ENCODE peak calls at places on chromosome 19, in ten cellular contexts. S, E, M, Q, I, C, Z, V, H and R are unnamed samples.

GRCh38 chr19:54252845-54253244 is 4.2 kb downstream of the LILRB5 start:
- DNase-seq in Q (no peak), S (no peak), V (no peak), M (no peak), C (no peak), Z (no peak), I (no peak), H (no peak), E (no peak), R (no peak)

GRCh38 chr19:32691952-32692726 is 518 bp downstream of the NUDT19 start:
- DNase-seq in H (no peak), C (peak), I (no peak), M (no peak), S (peak), V (peak), Q (no peak), E (no peak), Z (peak), R (peak)

GRCh38 chr19:20279516-20279915 is 112.5 kb downstream of the ZNF486 start:
- DNase-seq in Q (no peak), M (no peak), S (no peak), V (no peak), C (no peak), H (no peak), Z (no peak), E (no peak), I (no peak), R (no peak)

GRCh38 chr19:1765182-1765903 is 12.0 kb downstream of the ONECUT3 start:
- DNase-seq in V (no peak), M (no peak), C (no peak), H (no peak), S (no peak), Z (peak), E (no peak), Q (no peak), I (no peak), R (no peak)

GRCh38 chr19:5968431-5969373 is 9.2 kb downstream of the RANBP3 start:
- DNase-seq in E (no peak), H (no peak), Q (no peak), S (no peak), C (no peak), Z (no peak), M (no peak), I (no peak), V (peak), R (no peak)

GRCh38 chr19:3644351-3645066 is 17.9 kb upstream of the CACTIN start:
- DNase-seq in M (no peak), Q (no peak), E (peak), H (peak), C (no peak), Z (no peak), I (no peak), V (no peak), S (peak), R (peak)

GRCh38 chr19:40143612-40144011 is 47.6 kb upstream of the MAP3K10 start:
- DNase-seq in M (no peak), E (no peak), H (no peak), Q (no peak), I (no peak), S (no peak), Z (no peak), V (no peak), C (peak), R (no peak)

GRCh38 chr19:5059191-5059579 is 90.3 kb downstream of the KDM4B start:
- DNase-seq in E (no peak), V (no peak), C (no peak), M (no peak), S (no peak), Q (no peak), Z (peak), H (no peak), I (no peak), R (no peak)

GRCh38 chr19:2607712-2608601 is 94.5 kb downstream of the GNG7 start:
- DNase-seq in I (no peak), S (no peak), V (peak), M (no peak), C (peak), Z (no peak), H (no peak), Q (peak), E (peak), R (no peak)

GRCh38 chr19:29936409-29936808 is 5.6 kb upstream of the URI1 start:
- DNase-seq in E (no peak), Z (no peak), I (no peak), H (no peak), Q (no peak), C (no peak), M (no peak), S (no peak), V (no peak), R (no peak)

GRCh38 chr19:13027557-13027956 is 32.3 kb downstream of the NFIX start:
- DNase-seq in Z (no peak), S (no peak), E (no peak), M (no peak), Q (no peak), C (no peak), V (no peak), I (no peak), H (no peak), R (no peak)

GRCh38 chr19:47891622-47891922 is 5.5 kb upstream of the SULT2A1 start:
- DNase-seq in I (no peak), V (no peak), S (no peak), Q (no peak), M (no peak), C (no peak), Z (no peak), E (no peak), H (no peak), R (no peak)

GRCh38 chr19:17306285-17306714 is 628 bp downstream of the MRPL34 start:
- DNase-seq in S (no peak), V (no peak), I (no peak), C (peak), E (no peak), H (no peak), Z (no peak), M (no peak), Q (no peak), R (no peak)

DNA sequence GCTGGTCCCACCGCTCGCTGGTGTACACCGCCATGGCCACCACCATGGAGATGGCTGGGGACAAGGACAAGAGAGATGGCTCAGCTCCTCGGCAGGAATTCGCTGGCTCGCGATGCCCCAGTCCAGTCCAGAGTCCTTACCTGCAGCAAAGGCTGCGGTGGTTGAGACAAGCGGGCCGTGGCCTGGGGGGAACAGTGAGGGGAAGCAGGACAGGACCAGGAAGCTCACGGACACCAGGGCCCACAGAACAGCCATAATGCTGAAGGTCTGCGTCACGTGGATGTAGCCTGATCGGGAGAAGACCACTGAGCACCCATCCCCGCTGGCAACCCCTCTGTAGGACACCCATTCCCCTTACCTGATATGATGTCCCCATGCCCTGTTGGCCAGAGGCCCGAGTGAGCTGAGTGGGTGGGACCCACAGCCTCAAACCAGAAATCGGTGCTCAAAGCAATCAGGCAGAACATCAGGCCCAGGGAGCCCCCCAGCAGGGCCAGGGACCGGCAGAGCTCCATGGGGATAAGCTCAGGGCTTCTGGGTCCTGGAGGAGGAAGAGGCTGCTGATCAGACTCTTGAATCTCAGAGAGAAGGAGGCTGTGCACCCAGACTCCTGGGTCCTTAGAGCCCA is 319 bp downstream of the NKG7 start:
- DNase-seq in S (no peak), H (no peak), V (peak), C (no peak), Z (peak), Q (no peak), E (no peak), I (no peak), M (no peak), R (no peak)
- H3K4me3 ChIP-seq in S (no peak), H (no peak), V (no peak), C (no peak), Z (no peak), Q (peak), E (no peak), I (no peak), M (no peak), R (no peak)

GRCh38 chr19:44401108-44401786 is at the start of gene ZNF285:
- DNase-seq in E (peak), H (peak), V (peak), M (peak), Q (peak), C (peak), I (peak), Z (peak), S (peak), R (peak)

DNA sequence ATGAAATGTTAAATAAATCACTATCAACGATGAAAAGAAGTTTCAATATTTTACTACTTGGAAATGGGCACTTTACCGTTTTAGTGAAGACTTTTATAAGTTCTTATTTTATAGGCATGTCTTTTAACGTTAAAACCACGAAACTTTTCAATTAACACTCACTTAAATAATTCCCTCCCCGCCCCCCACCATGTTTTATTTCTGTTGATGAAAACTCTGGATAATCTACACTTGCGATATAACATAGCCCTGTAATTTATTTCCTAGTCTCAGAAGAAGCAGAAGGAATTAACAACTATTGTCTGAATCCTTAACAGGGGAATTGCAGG is 343 bp upstream of the ZNF285 start:
- DNase-seq in Q (no peak), M (no peak), Z (no peak), I (no peak), C (no peak), H (no peak), S (no peak), E (no peak), V (no peak), R (no peak)
- H3K4me3 ChIP-seq in Q (no peak), M (peak), Z (peak), I (peak), C (peak), H (peak), S (peak), E (peak), V (peak), R (peak)

GRCh38 chr19:55353803-55354697 is 469 bp downstream of the COX6B2 start:
- DNase-seq in E (no peak), V (peak), S (peak), H (no peak), Z (peak), M (peak), C (peak), Q (no peak), I (no peak), R (peak)
- H3K4me3 ChIP-seq in E (peak), V (peak), S (peak), H (peak), Z (peak), M (peak), C (no peak), Q (no peak), I (peak), R (peak)

GRCh38 chr19:7788178-7788932 is 25.3 kb downstream of the CLEC4M start:
- DNase-seq in I (no peak), V (peak), Q (no peak), Z (no peak), H (no peak), E (no peak), M (no peak), S (no peak), C (no peak), R (no peak)

GRCh38 chr19:7787141-7787540 is 24.1 kb downstream of the CLEC4M start:
- DNase-seq in S (no peak), C (no peak), M (no peak), Z (no peak), I (no peak), E (no peak), Q (no peak), H (no peak), V (no peak), R (no peak)

GRCh38 chr19:7789447-7789846 is 26.4 kb downstream of the CLEC4M start:
- DNase-seq in S (no peak), C (no peak), H (no peak), M (no peak), V (peak), E (no peak), I (no peak), Q (no peak), Z (no peak), R (no peak)

GRCh38 chr19:7788933-7789323 is 25.9 kb downstream of the CLEC4M start:
- DNase-seq in H (no peak), Q (no peak), S (no peak), E (no peak), Z (no peak), I (no peak), C (no peak), M (no peak), V (peak), R (no peak)

GRCh38 chr19:7787602-7788177 is 24.6 kb downstream of the CLEC4M start:
- DNase-seq in H (no peak), E (no peak), C (no peak), Z (no peak), Q (no peak), I (no peak), V (no peak), M (no peak), S (no peak), R (no peak)
- H3K4me3 ChIP-seq in H (no peak), E (peak), C (no peak), Z (no peak), Q (no peak), I (peak), V (no peak), M (no peak), S (no peak), R (no peak)

DNA sequence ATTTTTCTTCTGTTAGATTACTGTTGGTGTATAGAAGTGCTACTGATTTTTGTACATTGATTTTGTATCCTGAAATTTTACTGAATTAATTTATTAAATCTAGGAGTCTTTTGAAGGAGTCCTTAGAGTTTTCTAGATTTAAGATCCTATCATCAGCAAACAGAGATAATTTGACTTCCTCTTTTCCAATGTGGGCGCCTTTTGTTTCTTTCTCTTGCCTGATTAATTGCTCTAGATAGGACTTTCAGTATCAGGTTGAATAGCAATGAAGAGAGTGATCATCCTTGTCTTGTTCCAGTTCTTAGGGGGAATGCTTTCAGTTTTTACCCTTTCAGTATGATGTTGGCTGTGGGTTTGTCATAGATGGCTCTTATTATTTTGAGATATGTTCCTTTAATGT is 5.6 kb upstream of the CD33 start:
- DNase-seq in M (no peak), V (no peak), E (no peak), Q (no peak), Z (no peak), C (no peak), H (no peak), S (no peak), I (no peak), R (no peak)
- H3K4me3 ChIP-seq in M (no peak), V (no peak), E (no peak), Q (no peak), Z (no peak), C (no peak), H (no peak), S (no peak), I (no peak), R (no peak)

DNA sequence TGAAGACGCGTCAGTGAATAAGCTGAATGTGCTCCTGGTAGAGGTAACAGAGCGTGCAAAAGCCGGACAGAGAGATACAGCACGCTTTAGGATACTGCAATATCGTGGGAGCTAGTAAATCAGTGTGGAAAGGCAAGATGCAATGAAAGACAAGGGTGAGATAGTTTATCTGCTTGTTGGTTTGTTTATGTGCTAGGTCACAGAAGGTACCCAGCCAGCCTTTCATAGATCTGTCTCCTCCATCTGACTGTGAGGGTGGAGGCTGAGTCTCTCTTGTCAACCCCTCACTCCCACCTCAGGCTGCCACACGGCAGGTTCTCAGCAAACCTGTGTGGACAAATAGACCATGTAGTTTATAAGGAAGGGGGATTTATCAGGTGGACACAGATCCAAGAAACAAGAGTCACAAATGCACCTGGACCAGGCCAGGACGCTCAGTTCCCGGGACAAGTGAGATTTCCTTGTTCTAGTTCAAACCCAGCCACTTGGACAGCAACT is 971 bp upstream of the GIPC1 start:
- DNase-seq in V (no peak), H (no peak), Z (no peak), C (no peak), I (no peak), M (no peak), Q (no peak), S (no peak), E (no peak), R (no peak)
- H3K4me3 ChIP-seq in V (no peak), H (peak), Z (no peak), C (no peak), I (peak), M (peak), Q (no peak), S (no peak), E (peak), R (no peak)

GRCh38 chr19:18385675-18386542 is at the start of gene GDF15:
- DNase-seq in S (peak), C (peak), H (peak), M (peak), Z (peak), E (no peak), I (no peak), V (peak), Q (no peak), R (peak)
- H3K4me3 ChIP-seq in S (peak), C (no peak), H (peak), M (no peak), Z (no peak), E (peak), I (peak), V (peak), Q (peak), R (peak)

DNA sequence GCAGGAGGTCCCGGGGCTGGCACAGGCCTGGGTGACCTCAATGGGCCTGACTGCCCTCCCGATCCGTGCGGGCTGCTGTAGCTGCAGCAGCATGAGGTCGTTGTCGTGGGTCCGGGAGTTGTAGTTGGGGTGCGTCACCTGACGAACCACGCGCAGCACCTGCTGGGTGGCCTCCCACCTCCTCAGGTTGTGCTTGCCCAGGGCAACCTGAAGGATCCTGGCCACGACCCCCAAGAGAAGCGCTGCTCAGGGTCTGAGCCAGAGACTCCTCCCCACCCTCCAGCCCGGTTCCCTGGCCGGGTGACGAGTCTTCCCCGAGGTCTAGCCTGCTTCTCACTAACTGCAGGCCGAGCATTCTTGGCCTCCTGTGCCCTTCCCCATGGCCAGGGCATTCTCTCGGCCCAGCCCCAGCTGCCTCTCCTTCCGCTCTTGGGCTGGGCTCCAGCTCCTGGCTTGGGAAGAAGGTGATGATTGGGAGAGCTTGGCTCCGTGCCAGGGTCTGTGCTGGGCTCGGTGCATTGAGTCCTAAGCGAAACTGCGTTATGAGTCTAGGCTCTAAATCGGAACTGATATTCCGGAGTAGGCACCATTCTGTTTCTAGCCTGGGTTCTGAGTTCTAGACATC is 3.1 kb downstream of the KLK14 start:
- DNase-seq in C (no peak), I (no peak), Q (no peak), V (peak), H (peak), E (no peak), Z (peak), M (no peak), S (no peak), R (no peak)
- H3K4me3 ChIP-seq in C (no peak), I (no peak), Q (no peak), V (no peak), H (no peak), E (no peak), Z (no peak), M (no peak), S (no peak), R (no peak)

GRCh38 chr19:15449620-15450527 is at the start of gene WIZ:
- DNase-seq in V (peak), E (peak), Q (no peak), Z (peak), C (peak), I (no peak), H (peak), S (peak), M (peak), R (peak)
- H3K4me3 ChIP-seq in V (peak), E (peak), Q (peak), Z (peak), C (no peak), I (peak), H (peak), S (peak), M (peak), R (peak)

DNA sequence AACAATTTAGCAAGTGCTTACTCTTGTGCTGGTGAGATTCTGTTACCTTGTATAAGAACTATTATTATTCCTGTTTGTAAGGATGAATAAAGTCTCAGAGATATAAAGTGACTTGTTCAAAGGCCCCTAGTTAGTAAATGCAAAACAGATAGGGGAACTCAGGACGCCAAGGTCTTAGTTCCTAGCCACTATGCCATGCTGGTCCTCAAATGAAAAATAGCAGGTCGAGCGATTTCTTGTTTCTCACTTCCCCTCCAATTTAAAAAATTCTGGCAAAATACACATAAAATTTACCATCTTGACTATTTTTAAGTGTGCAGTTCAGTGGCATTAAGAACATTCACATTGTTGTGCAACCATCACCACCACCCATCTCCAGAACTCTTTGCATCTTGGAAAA is 1.1 kb downstream of the TECR start:
- DNase-seq in H (no peak), C (no peak), I (no peak), Q (no peak), Z (no peak), S (no peak), V (no peak), E (no peak), M (no peak), R (no peak)
- H3K4me3 ChIP-seq in H (peak), C (peak), I (peak), Q (peak), Z (no peak), S (no peak), V (peak), E (peak), M (peak), R (peak)